ENCODE peak calls at places on chromosomes 12 and 14, in seven cellular contexts. Z, R, E, G, A, P and U are unnamed samples.
A peak's percentile ranks its signal among the peaks of the same experiment; 100 is the strongest.

GRCh38 chr12:105930612-105931011 is 208.1 kb downstream of the NUAK1 start:
- DNase-seq in Z (no peak), R (no peak), E (no peak), G (no peak), A (no peak), P (no peak), U (no peak)

GRCh38 chr12:105617141-105617540 is 286.6 kb downstream of the C12orf75 start:
- DNase-seq in Z (no peak), R (peak; percentile 58), E (no peak), G (no peak), A (no peak), P (no peak), U (no peak)

GRCh38 chr14:99350751-99351150 is 78.8 kb upstream of the BCL11B start:
- DNase-seq in Z (no peak), R (no peak), E (peak; percentile 56), G (no peak), A (no peak), P (no peak), U (no peak)

GRCh38 chr14:77376380-77376770 is 519 bp downstream of the TMED8 start:
- DNase-seq in Z (peak; percentile 8), R (no peak), E (peak; percentile 63), G (no peak), A (peak; percentile 78), P (peak; percentile 38), U (peak; percentile 8)

GRCh38 chr12:40336573-40337199 is 111.9 kb downstream of the LRRK2 start:
- DNase-seq in Z (no peak), R (peak; percentile 17), E (no peak), G (peak; percentile 5), A (no peak), P (no peak), U (no peak)

GRCh38 chr12:111170559-111170958 is 198.3 kb downstream of the PHETA1 start:
- DNase-seq in Z (no peak), R (no peak), E (no peak), G (no peak), A (no peak), P (no peak), U (no peak)

GRCh38 chr14:63388766-63389431 is 70.2 kb upstream of the GPHB5 start:
- DNase-seq in Z (peak; percentile 46), R (peak; percentile 31), E (no peak), G (peak; percentile 58), A (peak; percentile 90), P (peak; percentile 62), U (peak; percentile 47)

GRCh38 chr14:90023176-90023896 is 38.5 kb upstream of the KCNK13 start:
- DNase-seq in Z (no peak), R (peak; percentile 12), E (no peak), G (peak; percentile 31), A (no peak), P (no peak), U (no peak)

GRCh38 chr14:60183724-60184596 is 18.8 kb upstream of the DHRS7 start:
- DNase-seq in Z (peak; percentile 32), R (peak; percentile 60), E (no peak), G (peak; percentile 77), A (no peak), P (no peak), U (no peak)

GRCh38 chr14:77148510-77149231 is 7.1 kb upstream of the ZDHHC22 start:
- DNase-seq in Z (no peak), R (no peak), E (no peak), G (no peak), A (peak; percentile 50), P (no peak), U (no peak)

GRCh38 chr12:69884386-69884785 is 59.4 kb downstream of the MYRFL start:
- DNase-seq in Z (no peak), R (no peak), E (no peak), G (no peak), A (no peak), P (no peak), U (no peak)

GRCh38 chr12:41604830-41605229 is 416.7 kb downstream of the PDZRN4 start:
- DNase-seq in Z (no peak), R (no peak), E (no peak), G (no peak), A (peak; percentile 62), P (no peak), U (no peak)

GRCh38 chr12:92147491-92147890 is 1.8 kb upstream of the BTG1 start:
- DNase-seq in Z (no peak), R (peak; percentile 13), E (no peak), G (no peak), A (peak; percentile 42), P (no peak), U (no peak)

GRCh38 chr14:65070710-65071033 is 31.6 kb downstream of the MAX start:
- DNase-seq in Z (no peak), R (peak; percentile 15), E (no peak), G (peak; percentile 7), A (no peak), P (no peak), U (peak; percentile 53)

GRCh38 chr12:77998236-77998786 is 167.6 kb downstream of the NAV3 start:
- DNase-seq in Z (no peak), R (no peak), E (no peak), G (no peak), A (no peak), P (no peak), U (no peak)

GRCh38 chr12:62917066-62917465 is 17.9 kb downstream of the PPM1H start:
- DNase-seq in Z (no peak), R (no peak), E (no peak), G (no peak), A (peak; percentile 39), P (no peak), U (no peak)

GRCh38 chr12:121293603-121294002 is 2.9 kb downstream of the CAMKK2 start:
- DNase-seq in Z (no peak), R (no peak), E (no peak), G (no peak), A (no peak), P (no peak), U (no peak)

GRCh38 chr12:59055204-59055839 is 135.0 kb upstream of the LRIG3 start:
- DNase-seq in Z (no peak), R (peak; percentile 97), E (no peak), G (peak; percentile 83), A (no peak), P (no peak), U (no peak)

GRCh38 chr12:18320036-18320617 is 58.8 kb downstream of the PIK3C2G start:
- DNase-seq in Z (no peak), R (peak; percentile 88), E (no peak), G (peak; percentile 69), A (peak; percentile 80), P (no peak), U (no peak)

GRCh38 chr14:51653096-51653814 is 1.5 kb downstream of the FRMD6 start:
- DNase-seq in Z (peak; percentile 38), R (no peak), E (no peak), G (peak; percentile 60), A (peak; percentile 53), P (no peak), U (no peak)

GRCh38 chr14:102255401-102256190 is 49.4 kb downstream of the MOK start:
- DNase-seq in Z (no peak), R (peak; percentile 59), E (no peak), G (peak; percentile 88), A (no peak), P (peak; percentile 42), U (no peak)
- H3K27ac ChIP-seq in Z (peak overlapping the region; percentile 14), R (peak overlapping the region; percentile 84), E (peak overlapping the region; percentile 24), G (peak overlapping the region; percentile 98), A (no peak overlapping the region), P (peak overlapping the region; percentile 63), U (peak overlapping the region; percentile 57)

DNA sequence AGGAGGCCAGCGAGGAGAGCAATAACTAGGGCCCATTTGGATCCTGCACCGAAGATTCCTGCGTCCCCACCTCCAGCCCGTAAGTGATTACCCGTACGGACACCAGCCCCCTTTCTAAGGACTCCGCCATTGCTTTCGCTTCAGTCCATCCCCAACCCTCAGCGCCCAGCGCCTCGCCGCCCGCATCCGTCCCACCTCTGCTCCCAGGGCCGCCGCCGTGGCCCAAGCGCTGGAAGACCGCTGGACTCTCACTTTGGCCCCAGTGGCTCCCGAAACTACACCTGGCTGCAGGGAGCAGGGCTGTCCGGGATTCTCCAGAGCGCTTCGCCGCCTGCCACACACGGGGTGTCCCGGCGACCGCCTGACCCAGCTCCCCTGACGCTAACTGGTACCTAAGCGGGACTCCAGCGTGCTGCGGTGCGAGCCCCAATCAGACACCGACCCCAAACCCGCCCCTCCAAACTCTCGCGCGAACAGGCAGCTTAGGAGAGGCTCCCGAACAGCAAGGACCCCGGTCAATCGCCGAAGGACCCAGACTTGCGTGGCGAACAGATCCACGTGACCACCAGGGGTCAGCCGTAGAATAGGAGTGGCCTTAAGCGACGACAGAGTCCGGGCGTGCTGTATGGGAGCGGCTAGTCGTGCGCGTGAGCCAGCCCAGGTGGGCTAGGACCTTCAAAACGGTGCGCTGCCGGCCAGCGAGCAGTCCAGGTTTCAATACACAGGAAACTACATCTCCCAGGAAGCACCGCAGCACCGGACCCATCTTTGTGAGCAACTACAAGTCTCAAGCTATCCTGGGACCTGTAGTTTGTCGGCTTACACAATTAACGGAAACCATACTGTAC is at the start of gene CNPY2:
- DNase-seq in Z (peak; percentile 97), R (peak; percentile 98), E (peak; percentile 99), G (peak; percentile 96), A (peak; percentile 100), P (peak; percentile 96), U (peak; percentile 97)
- TF ChIP-seq CTCF in Z (no peak), R (peak; percentile 63), E (peak; percentile 46), G (peak; percentile 9), A (peak; percentile 37), P (no peak), U (no peak)

GRCh38 chr12:65615091-65615490 is 209.2 kb upstream of the HMGA2 start:
- DNase-seq in Z (no peak), R (no peak), E (no peak), G (peak; percentile 98), A (no peak), P (no peak), U (no peak)

GRCh38 chr12:65614259-65614658 is 210.0 kb upstream of the HMGA2 start:
- DNase-seq in Z (no peak), R (no peak), E (no peak), G (no peak), A (no peak), P (no peak), U (no peak)

GRCh38 chr12:65611396-65611795 is 212.9 kb upstream of the HMGA2 start:
- DNase-seq in Z (no peak), R (peak; percentile 74), E (no peak), G (no peak), A (no peak), P (no peak), U (no peak)

GRCh38 chr12:65612440-65612839 is 211.8 kb upstream of the HMGA2 start:
- DNase-seq in Z (no peak), R (peak; percentile 94), E (no peak), G (no peak), A (no peak), P (no peak), U (no peak)

DNA sequence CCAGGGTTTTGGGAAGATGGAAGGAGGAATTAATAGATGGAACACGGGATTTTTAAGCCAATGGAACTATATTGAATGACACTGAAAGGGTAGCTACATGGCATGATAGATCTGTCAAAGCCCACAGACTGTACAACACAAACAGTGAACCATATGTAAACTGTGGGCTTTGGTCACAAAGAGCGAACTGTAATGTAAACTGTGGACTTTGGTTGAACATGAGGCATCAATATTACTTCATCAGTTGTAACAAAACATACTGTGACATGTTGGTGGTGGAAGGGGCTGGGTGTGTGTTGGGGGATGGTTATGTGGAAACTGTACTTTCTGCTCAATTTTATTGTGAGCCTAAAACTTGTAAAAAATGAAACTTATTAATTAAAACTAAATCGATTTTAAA is 210.6 kb upstream of the HMGA2 start:
- DNase-seq in Z (no peak), R (no peak), E (no peak), G (peak; percentile 52), A (no peak), P (no peak), U (no peak)
- H3K27ac ChIP-seq in Z (no peak overlapping the region), R (peak overlapping the region; percentile 75), E (peak overlapping the region; percentile 100), G (no peak overlapping the region), A (no peak overlapping the region), P (no peak overlapping the region), U (no peak overlapping the region)

GRCh38 chr14:50311337-50311973 is 574 bp downstream of the L2HGDH start:
- DNase-seq in Z (no peak), R (no peak), E (no peak), G (no peak), A (no peak), P (no peak), U (no peak)
- TF ChIP-seq CTCF in Z (peak; percentile 50), R (peak; percentile 57), E (peak; percentile 83), G (peak; percentile 20), A (peak; percentile 85), P (peak; percentile 61), U (no peak)